ENCODE peak calls at places on chromosomes 2 and 18, in ten cellular contexts. W is B cell; X is effector memory CD8-positive, alpha-beta T cell; O is NCI-H2029 treated with DMSO at 0.1 percent for 48 hours; Y is activated T-helper 1 cell treated with anti-CD3 and anti-CD28 coated beads, Interleukin-2, amount 50 U/mL, for 16 hours; I is left kidney; G is foreskin fibroblast; Q is AG08395; U is activated T-cell treated with anti-CD3 and anti-CD28 coated beads, Interleukin-2, amount 50 U/mL, for 24 hours; A is NCI-H1436. M is an unnamed sample.

GRCh38 chr2:70006447-70006784 is 45.0 kb upstream of the ASPRV1 start:
- DNase-seq in W (no peak), X (no peak), O (no peak), Y (no peak), I (no peak), G (no peak), Q (no peak), U (no peak), A (no peak), M (no peak)

GRCh38 chr2:160603771-160604510 is 110.3 kb upstream of the RBMS1 start:
- DNase-seq in W (no peak), X (no peak), O (no peak), Y (no peak), I (no peak), G (no peak), Q (no peak), U (no peak), A (no peak), M (no peak)

GRCh38 chr18:12930908-12931307 is 16.9 kb upstream of the SEH1L start:
- DNase-seq in W (no peak), X (no peak), O (no peak), Y (no peak), I (no peak), G (no peak), Q (no peak), U (no peak), A (no peak), M (no peak)

GRCh38 chr2:150783896-150784295 is 296.4 kb upstream of the RND3 start:
- DNase-seq in W (no peak), X (no peak), O (no peak), Y (no peak), I (no peak), G (no peak), Q (no peak), U (no peak), A (no peak), M (no peak)

GRCh38 chr2:185578293-185578692 is 160.3 kb upstream of the FSIP2 start:
- DNase-seq in W (no peak), X (no peak), O (no peak), Y (no peak), I (no peak), G (no peak), Q (no peak), U (no peak), A (no peak), M (no peak)

GRCh38 chr2:219274392-219274921 is 4.7 kb upstream of the DNAJB2 start:
- DNase-seq in W (no peak), X (no peak), O (no peak), Y (no peak), I (peak; percentile 65), G (peak; percentile 85), Q (peak; percentile 93), U (no peak), A (no peak), M (no peak)

GRCh38 chr2:127676906-127677305 is 1.6 kb upstream of the LIMS2 start:
- DNase-seq in W (no peak), X (no peak), O (no peak), Y (no peak), I (no peak), G (no peak), Q (no peak), U (no peak), A (no peak), M (no peak)

GRCh38 chr2:102703748-102704147 is 58.1 kb upstream of the TMEM182 start:
- DNase-seq in W (no peak), X (no peak), O (no peak), Y (no peak), I (peak; percentile 27), G (peak; percentile 44), Q (peak; percentile 46), U (no peak), A (no peak), M (peak; percentile 28)

GRCh38 chr2:218878941-218879761 is 1.5 kb upstream of the WNT10A start:
- DNase-seq in W (no peak), X (no peak), O (no peak), Y (no peak), I (no peak), G (no peak), Q (no peak), U (no peak), A (no peak), M (no peak)

GRCh38 chr18:63155169-63155852 is 164.3 kb downstream of the BCL2 start:
- DNase-seq in W (peak; percentile 87), X (peak; percentile 75), O (peak; percentile 73), Y (peak; percentile 73), I (peak; percentile 91), G (no peak), Q (no peak), U (peak; percentile 88), A (peak; percentile 94), M (peak; percentile 71)

GRCh38 chr18:9722691-9723090 is 14.6 kb downstream of the RAB31 start:
- DNase-seq in W (no peak), X (no peak), O (no peak), Y (no peak), I (peak; percentile 56), G (no peak), Q (no peak), U (no peak), A (no peak), M (no peak)

GRCh38 chr18:56286775-56287174 is 351.6 kb downstream of the TXNL1 start:
- DNase-seq in W (no peak), X (no peak), O (no peak), Y (no peak), I (no peak), G (peak; percentile 81), Q (peak; percentile 45), U (no peak), A (no peak), M (no peak)

GRCh38 chr2:104790901-104791495 is 62.9 kb upstream of the POU3F3 start:
- DNase-seq in W (no peak), X (no peak), O (no peak), Y (no peak), I (no peak), G (no peak), Q (no peak), U (no peak), A (no peak), M (no peak)

GRCh38 chr18:48031011-48031480 is 100.6 kb upstream of the SMAD2 start:
- DNase-seq in W (no peak), X (no peak), O (peak; percentile 53), Y (no peak), I (peak; percentile 93), G (peak; percentile 72), Q (peak; percentile 72), U (no peak), A (peak; percentile 59), M (peak; percentile 55)

GRCh38 chr2:170217778-170218251 is 39.9 kb downstream of the MYO3B start:
- DNase-seq in W (no peak), X (no peak), O (no peak), Y (no peak), I (no peak), G (peak; percentile 12), Q (peak; percentile 27), U (no peak), A (no peak), M (no peak)

GRCh38 chr18:2641638-2642037 is 13.9 kb upstream of the SMCHD1 start:
- DNase-seq in W (peak; percentile 69), X (no peak), O (peak; percentile 56), Y (no peak), I (no peak), G (peak; percentile 28), Q (no peak), U (no peak), A (no peak), M (no peak)

GRCh38 chr2:176126929-176127768 is 2.4 kb upstream of the HOXD8 start:
- DNase-seq in W (peak; percentile 76), X (peak; percentile 67), O (peak; percentile 65), Y (peak; percentile 47), I (peak; percentile 86), G (peak; percentile 84), Q (peak; percentile 56), U (peak; percentile 70), A (peak; percentile 58), M (no peak)

GRCh38 chr2:112749755-112750559 is 14.5 kb downstream of the CKAP2L start:
- DNase-seq in W (peak; percentile 82), X (peak; percentile 77), O (peak; percentile 8), Y (peak; percentile 66), I (peak; percentile 87), G (peak; percentile 91), Q (peak; percentile 89), U (peak; percentile 87), A (peak; percentile 70), M (peak; percentile 76)

GRCh38 chr2:105449083-105449482 is 50.2 kb upstream of the FHL2 start:
- DNase-seq in W (no peak), X (no peak), O (peak; percentile 93), Y (no peak), I (no peak), G (no peak), Q (no peak), U (no peak), A (peak; percentile 44), M (no peak)

GRCh38 chr2:179669196-179669595 is 192.2 kb downstream of the ZNF385B start:
- DNase-seq in W (no peak), X (no peak), O (no peak), Y (no peak), I (no peak), G (no peak), Q (no peak), U (no peak), A (no peak), M (no peak)

M was measured in HEK293T.